ENCODE peak calls at places on chromosome 12, in ten cellular contexts. V is NCI-H2029; X is GM03348; R is body of pancreas; B is mesothelial cell of epicardium; L is Ammon's horn; Y is stimulated activated CD8-positive, alpha-beta memory T cell treated with anti-CD3 and anti-CD28 coated beads, Interleukin-7, amount 100 ng/mL, for 1 hour; F is IMR-90; G is OCI-LY7; Q is NCI-H1694 treated with DMSO at 0.1 percent for 48 hours. U is an unnamed sample.

GRCh38 chr12:49892732-49893317 is 10.9 kb downstream of the FAIM2 start:
- DNase-seq in L (no peak), G (no peak), V (no peak), X (no peak), R (no peak), B (no peak), Y (no peak), F (no peak), Q (no peak), U (no peak)

GRCh38 chr12:11545438-11546330 is 103.8 kb upstream of the ETV6 start:
- DNase-seq in R (no peak), G (peak; percentile 73), L (no peak), X (no peak), V (no peak), F (no peak), Y (no peak), Q (peak; percentile 38), B (no peak), U (peak; percentile 83)

GRCh38 chr12:105296116-105297095 is 34.1 kb upstream of the C12orf75 start:
- DNase-seq in G (no peak), R (no peak), F (no peak), B (no peak), Q (no peak), X (no peak), L (no peak), V (no peak), Y (no peak), U (no peak)

GRCh38 chr12:52812749-52813148 is 1.2 kb downstream of the KRT4 start:
- DNase-seq in G (no peak), V (no peak), R (no peak), B (no peak), L (no peak), Y (no peak), F (no peak), X (no peak), Q (no peak), U (no peak)

GRCh38 chr12:65903680-65904403 is 79.6 kb downstream of the HMGA2 start:
- DNase-seq in F (no peak), Q (no peak), B (no peak), R (no peak), Y (no peak), G (no peak), L (no peak), X (no peak), V (no peak), U (no peak)

GRCh38 chr12:26123482-26123980 is 1.3 kb downstream of the BHLHE41 start:
- DNase-seq in Q (no peak), B (no peak), X (no peak), F (peak; percentile 12), V (no peak), R (no peak), Y (no peak), G (no peak), L (no peak), U (no peak)

GRCh38 chr12:117485984-117486839 is 124.8 kb upstream of the NOS1 start:
- DNase-seq in Y (no peak), Q (no peak), G (no peak), L (peak; percentile 67), B (no peak), R (no peak), X (no peak), F (no peak), V (peak; percentile 95), U (no peak)

GRCh38 chr12:121364657-121365265 is 12.6 kb upstream of the ANAPC5 start:
- DNase-seq in F (peak; percentile 8), G (no peak), L (no peak), B (no peak), X (no peak), Q (no peak), Y (no peak), R (no peak), V (no peak), U (peak; percentile 11)

GRCh38 chr12:76137611-76138010 is 53.1 kb upstream of the NAP1L1 start:
- DNase-seq in Q (no peak), R (no peak), Y (no peak), F (peak; percentile 55), X (peak; percentile 29), G (no peak), B (no peak), L (no peak), V (no peak), U (no peak)

GRCh38 chr12:11862794-11863193 is 207.9 kb upstream of the BCL2L14 start:
- DNase-seq in V (no peak), F (peak; percentile 71), L (peak; percentile 64), G (no peak), X (peak; percentile 50), R (peak; percentile 26), Y (no peak), B (no peak), Q (no peak), U (no peak)

GRCh38 chr12:111158992-111159391 is 209.9 kb downstream of the PHETA1 start:
- DNase-seq in Q (no peak), Y (no peak), B (no peak), R (no peak), G (no peak), L (no peak), X (no peak), F (no peak), V (no peak), U (no peak)

GRCh38 chr12:53252349-53252916 is 15.7 kb upstream of the ESPL1 start:
- DNase-seq in F (no peak), B (no peak), Q (no peak), G (no peak), Y (no peak), R (peak; percentile 25), X (peak; percentile 60), L (no peak), V (no peak), U (no peak)

GRCh38 chr12:11778703-11779102 is 129.2 kb downstream of the ETV6 start:
- DNase-seq in B (no peak), Y (no peak), Q (no peak), V (no peak), F (no peak), X (no peak), G (no peak), L (no peak), R (no peak), U (no peak)

GRCh38 chr12:132507656-132508055 is 17.7 kb downstream of the FBRSL1 start:
- DNase-seq in Y (no peak), F (no peak), G (no peak), R (no peak), Q (no peak), B (no peak), V (no peak), X (no peak), L (no peak), U (no peak)

GRCh38 chr12:105793421-105793820 is 345.3 kb downstream of the NUAK1 start:
- DNase-seq in G (no peak), F (no peak), Y (no peak), B (no peak), V (no peak), Q (no peak), X (no peak), L (no peak), R (no peak), U (no peak)

GRCh38 chr12:132514216-132514820 is 24.4 kb downstream of the FBRSL1 start:
- DNase-seq in X (no peak), G (no peak), R (peak; percentile 66), Y (no peak), Q (no peak), B (no peak), L (no peak), F (no peak), V (no peak), U (no peak)

GRCh38 chr12:78192979-78193378 is 362.3 kb downstream of the NAV3 start:
- DNase-seq in Q (peak; percentile 33), R (no peak), L (no peak), G (no peak), B (no peak), F (peak; percentile 28), Y (no peak), X (no peak), V (no peak), U (no peak)

GRCh38 chr12:75725505-75726120 is 214.2 kb upstream of the KRR1 start:
- DNase-seq in R (no peak), Y (no peak), G (no peak), X (peak; percentile 59), Q (peak; percentile 53), F (peak; percentile 74), L (no peak), B (no peak), V (no peak), U (peak; percentile 19)

GRCh38 chr12:73599268-73599667 is 938.4 kb upstream of the ATXN7L3B start:
- DNase-seq in X (no peak), Y (no peak), L (no peak), G (no peak), R (no peak), V (no peak), B (no peak), F (no peak), Q (no peak), U (no peak)

GRCh38 chr12:33771889-33772288 is 250.4 kb upstream of the ALG10 start:
- DNase-seq in G (no peak), Q (no peak), F (no peak), V (no peak), B (no peak), R (no peak), L (no peak), X (no peak), Y (no peak), U (no peak)

GRCh38 chr12:124334976-124335375 is 40.1 kb downstream of the RFLNA start:
- DNase-seq in L (no peak), B (no peak), F (no peak), G (no peak), Y (no peak), R (no peak), X (no peak), V (no peak), Q (no peak), U (no peak)

GRCh38 chr12:11885261-11886038 is 185.3 kb upstream of the BCL2L14 start:
- DNase-seq in L (no peak), Y (no peak), Q (no peak), R (peak; percentile 32), V (peak; percentile 93), G (no peak), B (no peak), F (peak; percentile 76), X (peak; percentile 48), U (no peak)

GRCh38 chr12:110622582-110622981 is 8.7 kb downstream of the TCTN1 start:
- DNase-seq in Q (no peak), X (no peak), V (no peak), F (no peak), L (no peak), Y (no peak), R (no peak), G (no peak), B (no peak), U (no peak)

GRCh38 chr12:53097207-53097563 is 282 bp upstream of the IGFBP6 start:
- DNase-seq in B (no peak), Q (no peak), L (no peak), V (no peak), F (peak; percentile 35), G (no peak), Y (no peak), R (no peak), X (peak; percentile 69), U (no peak)

GRCh38 chr12:57470286-57470969 is 9.2 kb downstream of the ARHGAP9 start:
- DNase-seq in R (no peak), X (no peak), G (no peak), Y (no peak), Q (no peak), F (no peak), L (no peak), V (no peak), B (no peak), U (no peak)

GRCh38 chr12:64890873-64891468 is 66.5 kb downstream of the TBC1D30 start:
- DNase-seq in B (no peak), X (peak; percentile 72), Q (peak; percentile 45), R (no peak), L (peak; percentile 71), G (peak; percentile 68), V (peak; percentile 48), Y (no peak), F (peak; percentile 70), U (peak; percentile 70)

GRCh38 chr12:112349440-112349839 is 32.8 kb downstream of the HECTD4 start:
- DNase-seq in B (no peak), Q (peak; percentile 71), Y (no peak), R (no peak), V (peak; percentile 72), L (no peak), F (peak; percentile 41), X (no peak), G (no peak), U (no peak)

GRCh38 chr12:77795699-77796098 is 35.0 kb upstream of the NAV3 start:
- DNase-seq in R (no peak), B (no peak), F (no peak), Y (no peak), L (no peak), V (no peak), Q (no peak), G (no peak), X (no peak), U (no peak)

U was measured in KBM-7.